ENCODE peak calls at places on chromosomes 13 and 19, in six cellular contexts. K, A, G, O, X and Z are unnamed samples. For H3K4me1, the result is how much of the 10 kb centered on the place peaks cover.

GRCh38 chr19:16168465-16169081 is 4.8 kb downstream of the CIB3 start:
- DNase-seq in A (no peak), G (no peak), X (no peak), O (peak), K (peak), Z (no peak)

GRCh38 chr19:38617283-38617763 is 430 bp downstream of the MAP4K1 start:
- DNase-seq in G (no peak), A (no peak), X (no peak), O (no peak), K (peak), Z (no peak)

GRCh38 chr13:75685239-75685697 is 49.1 kb downstream of the LMO7 start:
- DNase-seq in O (peak), K (no peak), G (no peak), A (no peak), X (peak), Z (no peak)

GRCh38 chr19:10514211-10515145 is 2.8 kb downstream of the S1PR5 start:
- DNase-seq in A (no peak), X (no peak), G (no peak), K (no peak), O (no peak), Z (no peak)

GRCh38 chr19:38792250-38793111 is 3.5 kb downstream of the LGALS7B start:
- DNase-seq in K (no peak), A (peak), X (no peak), G (no peak), O (no peak), Z (no peak)

GRCh38 chr13:22926176-22927007 is 254.4 kb upstream of the SGCG start:
- DNase-seq in G (peak), X (no peak), O (peak), K (no peak), A (peak), Z (no peak)

GRCh38 chr19:50861496-50862286 is 7.0 kb downstream of the KLK3 start:
- DNase-seq in G (no peak), X (no peak), A (no peak), K (no peak), O (no peak), Z (no peak)

GRCh38 chr19:54586397-54586796 is 7.0 kb upstream of the LILRA1 start:
- DNase-seq in X (no peak), O (no peak), K (no peak), A (peak), G (no peak), Z (no peak)

GRCh38 chr13:88124142-88124541 is 453.0 kb downstream of the SLITRK5 start:
- DNase-seq in O (no peak), X (no peak), G (no peak), A (no peak), K (no peak), Z (no peak)

GRCh38 chr19:54889566-54889965 is 15.5 kb downstream of the FCAR start:
- DNase-seq in K (no peak), O (no peak), X (no peak), A (no peak), G (no peak), Z (no peak)

GRCh38 chr19:15180451-15181390 is 20.1 kb downstream of the NOTCH3 start:
- DNase-seq in X (no peak), K (peak), O (no peak), A (peak), G (no peak), Z (no peak)

DNA sequence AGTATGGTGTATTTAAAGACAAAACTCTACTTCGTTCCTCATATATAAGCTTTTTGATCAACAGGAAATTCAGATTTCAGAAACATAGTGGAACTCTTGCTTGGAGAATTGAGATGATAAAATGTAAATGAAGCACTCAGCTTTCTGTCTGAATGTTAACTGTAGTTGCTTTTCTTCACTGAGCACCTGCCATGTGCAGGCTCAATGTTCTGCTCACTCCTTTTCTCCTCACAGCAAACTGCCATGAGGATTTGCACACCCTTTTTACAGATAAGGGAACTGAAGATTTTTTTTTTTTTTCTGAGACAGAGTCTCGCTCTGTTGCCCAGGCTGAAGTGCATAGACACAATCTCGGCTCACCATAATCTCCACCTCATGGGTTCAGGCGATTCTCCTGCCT is 28.0 kb upstream of the FOXO1 start:
- DNase-seq in K (peak), G (no peak), O (no peak), X (no peak), A (no peak), Z (no peak)
- H3K4me1 ChIP-seq in K (half or more), G (under half), O (under half), X (under half), A (under half), Z (under half)

GRCh38 chr13:94308808-94309207 is 170.7 kb downstream of the DCT start:
- DNase-seq in A (no peak), O (no peak), K (no peak), X (no peak), G (no peak), Z (no peak)
- H3K4me3 ChIP-seq in A (no peak), O (no peak), K (no peak), X (no peak), G (no peak), Z (no peak)

GRCh38 chr13:48975101-48975925 is at the start of gene FNDC3A:
- DNase-seq in K (peak), X (peak), G (peak), O (peak), A (peak), Z (peak)
- TF ChIP-seq CTCF in K (peak), X (no peak), G (no peak), O (peak), A (no peak), Z (peak)

DNA sequence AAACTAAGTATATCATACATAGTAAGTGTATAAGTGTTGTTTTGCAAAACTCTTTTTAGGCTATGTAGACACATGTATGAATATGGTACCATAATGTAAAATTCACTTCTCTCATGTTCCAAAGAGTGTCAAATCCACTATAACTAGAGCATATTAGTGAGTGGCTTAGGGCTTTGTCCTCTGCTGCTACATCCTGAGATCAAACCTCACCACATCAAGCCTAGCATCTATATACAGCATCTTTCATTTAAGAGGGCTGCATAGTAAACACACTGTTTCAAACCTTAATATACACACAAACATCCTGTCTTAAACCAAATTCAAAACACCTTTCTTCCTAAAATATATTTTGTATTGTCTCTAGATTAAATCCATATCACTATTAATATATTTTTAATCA is 38.6 kb downstream of the ELF1 start:
- DNase-seq in O (no peak), G (no peak), X (no peak), K (peak), A (no peak), Z (no peak)
- H3K4me1 ChIP-seq in O (under half), G (under half), X (under half), K (half or more), A (under half), Z (under half)

DNA sequence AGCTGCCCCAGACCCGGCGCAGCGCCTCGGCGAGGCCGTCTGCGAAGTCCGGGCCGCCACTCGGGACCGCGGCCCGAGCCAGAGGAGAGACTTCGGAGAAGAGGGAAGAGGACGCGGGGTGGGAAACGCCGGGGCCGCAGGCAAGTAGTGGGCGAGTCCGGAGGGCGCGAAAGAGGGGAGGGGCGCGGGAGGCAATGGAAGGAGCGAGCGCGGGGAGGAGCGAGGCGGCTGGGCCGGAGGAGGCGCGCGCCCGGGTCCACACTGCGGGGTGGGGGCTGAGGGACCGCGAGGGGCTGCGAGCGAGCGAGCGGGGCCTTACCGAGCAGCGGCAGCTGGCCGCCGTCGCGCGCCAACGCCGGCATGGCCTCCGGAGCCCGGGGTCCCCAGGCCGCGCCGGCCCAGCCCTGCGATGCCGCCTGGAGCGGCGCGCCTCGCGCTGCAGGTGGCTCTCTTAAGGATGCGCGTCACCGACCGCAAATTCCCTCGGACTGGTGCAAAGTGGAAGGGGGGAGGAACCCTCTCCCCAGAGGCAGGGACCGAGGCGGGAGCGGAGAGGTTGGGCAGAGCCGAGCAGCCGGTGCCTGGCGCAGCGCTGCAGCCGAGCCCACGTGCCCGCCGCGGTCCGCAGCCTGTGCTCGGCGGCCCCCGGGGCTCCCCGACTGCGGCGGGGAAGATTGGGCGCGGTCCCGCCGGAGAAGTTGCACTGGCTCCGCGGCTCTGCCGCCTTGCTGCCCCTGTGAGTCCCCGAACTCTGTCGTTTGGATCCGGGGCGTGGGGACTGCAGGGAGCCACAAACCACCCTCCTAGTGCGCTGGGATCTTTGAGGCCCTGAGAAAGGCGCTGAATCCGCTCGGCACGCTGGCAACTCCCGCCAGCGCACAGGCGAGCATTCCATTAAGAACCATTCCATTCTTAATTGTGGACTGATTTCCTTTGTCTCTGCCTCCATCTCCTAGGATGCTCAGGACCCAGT is at the start of gene FLT3:
- DNase-seq in K (no peak), X (peak), A (no peak), G (no peak), O (peak), Z (no peak)
- H3K4me3 ChIP-seq in K (no peak), X (peak), A (peak), G (no peak), O (peak), Z (peak)